ENCODE peak calls at places on chromosomes 7 and 10, in six cellular contexts. E, N, K, H, Q and W are unnamed samples.

GRCh38 chr10:71433983-71434744 is 37.4 kb downstream of the CDH23 start:
- DNase-seq in E (no peak), N (no peak), K (peak), H (peak), Q (no peak), W (no peak)

GRCh38 chr10:133079836-133080682 is 7.7 kb upstream of the ADGRA1 start:
- DNase-seq in E (no peak), N (no peak), K (no peak), H (no peak), Q (no peak), W (no peak)

GRCh38 chr7:107208046-107208458 is 39.2 kb downstream of the HBP1 start:
- DNase-seq in E (no peak), N (no peak), K (no peak), H (no peak), Q (no peak), W (no peak)

GRCh38 chr10:13587367-13587766 is 602 bp downstream of the PRPF18 start:
- DNase-seq in E (no peak), N (no peak), K (no peak), H (no peak), Q (no peak), W (peak)

GRCh38 chr10:3239066-3239919 is 66.7 kb upstream of the PITRM1 start:
- DNase-seq in E (no peak), N (no peak), K (no peak), H (peak), Q (peak), W (peak)

GRCh38 chr7:97390915-97391593 is 273.6 kb downstream of the SDHAF3 start:
- DNase-seq in E (no peak), N (no peak), K (no peak), H (no peak), Q (no peak), W (no peak)

GRCh38 chr10:75344170-75344569 is 57.4 kb downstream of the ZNF503 start:
- DNase-seq in E (no peak), N (no peak), K (no peak), H (no peak), Q (no peak), W (no peak)

GRCh38 chr7:54932818-54933543 is 85.8 kb upstream of the EGFR start:
- DNase-seq in E (no peak), N (peak), K (no peak), H (peak), Q (peak), W (peak)

GRCh38 chr7:81616951-81617350 is 152.9 kb downstream of the HGF start:
- DNase-seq in E (no peak), N (no peak), K (no peak), H (no peak), Q (no peak), W (no peak)

GRCh38 chr7:15326044-15326644 is 235.7 kb downstream of the AGMO start:
- DNase-seq in E (no peak), N (peak), K (no peak), H (no peak), Q (no peak), W (no peak)

GRCh38 chr7:84354866-84355265 is 160.3 kb upstream of the SEMA3A start:
- DNase-seq in E (no peak), N (no peak), K (no peak), H (no peak), Q (no peak), W (no peak)

GRCh38 chr10:125273023-125273422 is 112.7 kb upstream of the CTBP2 start:
- DNase-seq in E (no peak), N (no peak), K (no peak), H (no peak), Q (no peak), W (no peak)

GRCh38 chr10:4650572-4650971 is 175.4 kb upstream of the AKR1E2 start:
- DNase-seq in E (no peak), N (no peak), K (no peak), H (no peak), Q (no peak), W (no peak)

GRCh38 chr7:127535546-127536425 is 49.6 kb downstream of the GCC1 start:
- DNase-seq in E (no peak), N (no peak), K (no peak), H (no peak), Q (no peak), W (no peak)

GRCh38 chr10:44864042-44864436 is 47.1 kb upstream of the TMEM72 start:
- DNase-seq in E (no peak), N (no peak), K (no peak), H (no peak), Q (peak), W (no peak)

GRCh38 chr10:3778708-3779108 is 6.3 kb downstream of the KLF6 start:
- DNase-seq in E (no peak), N (no peak), K (no peak), H (no peak), Q (no peak), W (no peak)

GRCh38 chr10:24790599-24790998 is 66.9 kb upstream of the ARHGAP21 start:
- DNase-seq in E (no peak), N (no peak), K (no peak), H (no peak), Q (no peak), W (peak)

GRCh38 chr10:75932921-75933320 is 501.5 kb downstream of the LRMDA start:
- DNase-seq in E (no peak), N (no peak), K (no peak), H (no peak), Q (no peak), W (no peak)

GRCh38 chr10:72107325-72108003 is 19.1 kb upstream of the SPOCK2 start:
- DNase-seq in E (no peak), N (no peak), K (no peak), H (no peak), Q (no peak), W (no peak)

GRCh38 chr7:77349141-77349540 is 67.0 kb downstream of the GSAP start:
- DNase-seq in E (no peak), N (no peak), K (no peak), H (no peak), Q (no peak), W (no peak)

GRCh38 chr10:101263146-101263837 is 34.0 kb upstream of the LBX1 start:
- DNase-seq in E (no peak), N (no peak), K (no peak), H (no peak), Q (no peak), W (no peak)

GRCh38 chr10:6700066-6700465 is 120.0 kb upstream of the PRKCQ start:
- DNase-seq in E (no peak), N (no peak), K (no peak), H (no peak), Q (no peak), W (no peak)

GRCh38 chr7:128450913-128451312 is 4.8 kb upstream of the HILPDA start:
- DNase-seq in E (no peak), N (no peak), K (no peak), H (no peak), Q (no peak), W (no peak)

GRCh38 chr10:110275140-110275729 is 29.5 kb downstream of the SMNDC1 start:
- DNase-seq in E (no peak), N (no peak), K (no peak), H (no peak), Q (no peak), W (no peak)

GRCh38 chr10:727162-727790 is 37.8 kb upstream of the DIP2C start:
- DNase-seq in E (no peak), N (no peak), K (no peak), H (no peak), Q (no peak), W (no peak)

GRCh38 chr7:94906035-94906796 is 1.2 kb upstream of the PPP1R9A start:
- DNase-seq in E (no peak), N (no peak), K (no peak), H (no peak), Q (no peak), W (no peak)

GRCh38 chr10:49297818-49298665 is 928 bp upstream of the C10orf71 start:
- DNase-seq in E (no peak), N (no peak), K (no peak), H (no peak), Q (peak), W (no peak)

DNA sequence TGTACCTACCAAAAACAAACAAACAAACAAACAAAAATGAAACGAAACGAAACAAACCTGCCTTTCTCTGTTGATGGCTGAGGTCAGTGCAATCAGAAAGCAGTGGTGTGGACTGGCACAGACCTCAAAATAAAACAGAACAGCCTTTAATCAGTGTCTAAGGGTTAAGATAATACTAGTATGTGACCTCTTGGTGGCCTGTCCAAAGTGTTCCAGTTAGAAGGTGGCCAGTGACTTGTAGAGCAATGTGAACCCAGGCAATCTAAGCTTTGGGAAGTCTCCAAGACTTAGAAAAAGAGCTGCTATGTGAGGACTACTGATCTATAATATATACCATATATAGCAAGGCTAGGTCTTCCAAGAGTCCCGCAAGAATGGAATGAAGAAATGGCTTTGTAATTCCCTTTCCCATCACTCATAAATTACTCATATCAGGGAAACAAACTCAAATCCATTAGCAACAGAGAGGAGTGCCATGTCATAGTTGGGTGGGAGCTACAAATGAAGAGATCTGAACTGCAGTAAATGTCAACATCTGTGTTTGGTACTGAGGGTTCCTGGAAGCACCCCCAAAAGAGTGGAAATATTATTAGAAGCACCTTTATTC is 28.1 kb downstream of the ABLIM1 start:
- DNase-seq in E (no peak), N (no peak), K (no peak), H (no peak), Q (no peak), W (no peak)
- H3K4me3 ChIP-seq in E (peak), N (no peak), K (no peak), H (peak), Q (peak), W (no peak)

GRCh38 chr7:30238721-30239441 is 45.5 kb upstream of the ZNRF2 start:
- DNase-seq in E (no peak), N (no peak), K (peak), H (peak), Q (peak), W (no peak)
- TF ChIP-seq CTCF in E (no peak), N (no peak), K (no peak), H (no peak), Q (no peak), W (no peak)

GRCh38 chr10:100184426-100185219 is 1.2 kb downstream of the ERLIN1 start:
- DNase-seq in E (no peak), N (no peak), K (no peak), H (no peak), Q (no peak), W (peak)

GRCh38 chr10:100183482-100183881 is 2.3 kb downstream of the ERLIN1 start:
- DNase-seq in E (no peak), N (no peak), K (no peak), H (no peak), Q (no peak), W (no peak)

GRCh38 chr10:100182281-100182680 is 3.5 kb downstream of the ERLIN1 start:
- DNase-seq in E (no peak), N (no peak), K (no peak), H (no peak), Q (no peak), W (no peak)

GRCh38 chr10:100185364-100186252 is at the start of gene ERLIN1:
- DNase-seq in E (peak), N (peak), K (peak), H (peak), Q (peak), W (peak)

GRCh38 chr10:100182908-100183307 is 2.9 kb downstream of the ERLIN1 start:
- DNase-seq in E (no peak), N (no peak), K (no peak), H (no peak), Q (no peak), W (no peak)
- H3K4me3 ChIP-seq in E (no peak), N (no peak), K (no peak), H (no peak), Q (no peak), W (no peak)

DNA sequence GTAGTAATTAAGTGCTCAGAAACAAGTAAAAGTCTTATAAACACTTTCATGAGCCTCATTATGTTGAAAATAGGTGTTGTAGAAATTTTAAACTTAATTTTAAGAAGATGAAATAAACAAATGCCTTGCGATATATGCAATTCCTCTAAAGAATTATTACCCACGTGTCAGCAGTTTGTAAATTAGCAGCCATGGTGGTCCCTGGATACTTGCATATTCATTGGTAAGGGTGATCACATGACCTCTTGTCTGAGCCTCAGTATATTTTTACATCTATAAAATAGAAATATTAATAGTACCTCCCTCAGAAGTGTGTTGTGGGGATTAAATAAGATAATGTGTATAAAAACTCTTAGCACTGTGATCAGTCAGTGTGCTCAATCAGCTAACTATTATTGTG is 141.5 kb upstream of the SVIL start:
- DNase-seq in E (no peak), N (no peak), K (no peak), H (no peak), Q (no peak), W (no peak)
- TF ChIP-seq CTCF in E (no peak), N (no peak), K (no peak), H (no peak), Q (no peak), W (no peak)

DNA sequence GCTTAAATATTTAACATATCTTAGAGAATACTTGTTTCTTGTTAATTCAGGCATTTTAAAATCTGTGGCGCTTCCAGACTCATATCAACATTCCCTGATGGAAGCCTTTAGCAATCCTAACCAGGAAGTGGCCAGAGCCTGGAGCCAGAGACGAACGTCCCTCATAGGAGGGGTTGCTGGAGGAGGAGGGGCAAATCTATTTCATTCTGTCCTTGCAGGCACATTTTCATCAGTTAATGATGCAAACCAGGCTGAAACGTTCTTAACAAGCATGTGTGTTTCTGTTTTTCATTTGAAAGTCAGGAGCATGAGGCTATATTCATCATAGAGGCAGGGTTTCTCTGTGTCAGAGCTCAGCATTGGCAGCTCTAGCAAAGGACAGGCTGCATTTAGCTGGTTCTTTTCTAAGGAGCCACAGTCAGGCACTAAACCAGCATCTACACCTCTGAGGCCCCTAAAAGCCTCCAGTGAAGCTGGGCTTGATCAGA is 17.8 kb upstream of the IFIT2 start:
- DNase-seq in E (no peak), N (no peak), K (no peak), H (peak), Q (peak), W (peak)
- H3K4me3 ChIP-seq in E (peak), N (peak), K (no peak), H (peak), Q (peak), W (peak)